ENCODE peak calls at places on chromosomes 6 and 20, in nine cellular contexts. P, V, L, U, Q, O, J, S and E are unnamed samples. For H3K9me3, the result is how much of the 10 kb centered on the place peaks cover.

GRCh38 chr20:13839421-13840092 is 54.7 kb downstream of the NDUFAF5 start:
- DNase-seq in P (no peak), O (no peak), V (no peak), S (no peak), J (no peak), U (no peak), Q (no peak), L (no peak), E (no peak)

GRCh38 chr6:136524936-136525413 is 25.2 kb downstream of the MAP7 start:
- DNase-seq in L (no peak), V (no peak), U (no peak), Q (no peak), P (no peak), S (no peak), O (no peak), J (no peak), E (no peak)

GRCh38 chr20:35617397-35618031 is 1.9 kb downstream of the SPAG4 start:
- DNase-seq in S (peak), P (no peak), O (no peak), U (peak), J (no peak), V (peak), Q (peak), L (peak), E (peak)

GRCh38 chr20:57399587-57400261 is 8.5 kb downstream of the RBM38 start:
- DNase-seq in U (no peak), Q (no peak), S (no peak), V (peak), P (no peak), L (peak), O (no peak), J (no peak), E (peak)

GRCh38 chr6:107419747-107420146 is 39.6 kb downstream of the PDSS2 start:
- DNase-seq in J (no peak), O (no peak), S (no peak), V (no peak), L (no peak), Q (no peak), U (no peak), P (no peak), E (no peak)

GRCh38 chr6:140046030-140046632 is 671.7 kb upstream of the CITED2 start:
- DNase-seq in S (no peak), L (no peak), P (no peak), O (no peak), U (no peak), V (no peak), Q (no peak), J (no peak), E (no peak)

GRCh38 chr20:47392015-47392720 is 35.7 kb upstream of the ZMYND8 start:
- DNase-seq in S (no peak), P (no peak), J (no peak), O (no peak), Q (peak), U (peak), L (no peak), V (no peak), E (no peak)

GRCh38 chr6:166786704-166787293 is 159.7 kb upstream of the RPS6KA2 start:
- DNase-seq in Q (peak), L (no peak), U (peak), O (no peak), S (peak), V (peak), P (no peak), J (no peak), E (no peak)

GRCh38 chr6:136470044-136470443 is 80.2 kb downstream of the MAP7 start:
- DNase-seq in L (no peak), V (no peak), J (no peak), Q (no peak), U (no peak), S (no peak), O (no peak), P (no peak), E (no peak)

GRCh38 chr20:7856756-7857155 is 83.5 kb downstream of the HAO1 start:
- DNase-seq in O (no peak), J (no peak), L (no peak), S (no peak), P (no peak), U (peak), Q (no peak), V (no peak), E (no peak)

GRCh38 chr6:38078671-38079070 is 259.1 kb downstream of the ZFAND3 start:
- DNase-seq in Q (peak), U (no peak), L (peak), V (no peak), P (no peak), J (no peak), S (no peak), O (no peak), E (no peak)

GRCh38 chr6:69791065-69791471 is 5.7 kb downstream of the LMBRD1 start:
- DNase-seq in V (no peak), J (no peak), L (no peak), P (no peak), S (peak), Q (no peak), U (no peak), O (no peak), E (no peak)

GRCh38 chr6:19410477-19410876 is 426.7 kb upstream of the ID4 start:
- DNase-seq in S (peak), P (no peak), L (no peak), J (no peak), U (no peak), O (no peak), V (no peak), Q (no peak), E (no peak)

GRCh38 chr6:11607381-11607780 is 69.8 kb downstream of the TMEM170B start:
- DNase-seq in P (no peak), V (no peak), S (peak), O (peak), J (no peak), L (no peak), Q (no peak), U (peak), E (no peak)

GRCh38 chr6:142322504-142323198 is 20.8 kb downstream of the ADGRG6 start:
- DNase-seq in J (no peak), L (no peak), O (no peak), S (no peak), V (no peak), U (no peak), P (no peak), Q (no peak), E (no peak)

GRCh38 chr6:132764370-132764769 is 6.7 kb upstream of the VNN2 start:
- DNase-seq in P (no peak), O (no peak), L (peak), S (peak), Q (no peak), J (no peak), U (peak), V (no peak), E (no peak)

GRCh38 chr6:125943528-125944433 is 12.8 kb upstream of the HINT3 start:
- DNase-seq in Q (no peak), S (no peak), J (no peak), L (no peak), O (no peak), V (no peak), U (no peak), P (no peak), E (no peak)

GRCh38 chr6:125947581-125947980 is 9.0 kb upstream of the HINT3 start:
- DNase-seq in Q (no peak), O (no peak), J (no peak), S (peak), V (no peak), P (no peak), U (peak), L (no peak), E (no peak)

GRCh38 chr6:125944434-125944816 is 12.1 kb upstream of the HINT3 start:
- DNase-seq in Q (peak), L (peak), P (no peak), U (peak), J (no peak), O (peak), V (no peak), S (peak), E (peak)

GRCh38 chr6:125944896-125945295 is 11.7 kb upstream of the HINT3 start:
- DNase-seq in S (no peak), Q (no peak), P (no peak), J (no peak), O (no peak), U (no peak), V (no peak), L (no peak), E (no peak)

DNA sequence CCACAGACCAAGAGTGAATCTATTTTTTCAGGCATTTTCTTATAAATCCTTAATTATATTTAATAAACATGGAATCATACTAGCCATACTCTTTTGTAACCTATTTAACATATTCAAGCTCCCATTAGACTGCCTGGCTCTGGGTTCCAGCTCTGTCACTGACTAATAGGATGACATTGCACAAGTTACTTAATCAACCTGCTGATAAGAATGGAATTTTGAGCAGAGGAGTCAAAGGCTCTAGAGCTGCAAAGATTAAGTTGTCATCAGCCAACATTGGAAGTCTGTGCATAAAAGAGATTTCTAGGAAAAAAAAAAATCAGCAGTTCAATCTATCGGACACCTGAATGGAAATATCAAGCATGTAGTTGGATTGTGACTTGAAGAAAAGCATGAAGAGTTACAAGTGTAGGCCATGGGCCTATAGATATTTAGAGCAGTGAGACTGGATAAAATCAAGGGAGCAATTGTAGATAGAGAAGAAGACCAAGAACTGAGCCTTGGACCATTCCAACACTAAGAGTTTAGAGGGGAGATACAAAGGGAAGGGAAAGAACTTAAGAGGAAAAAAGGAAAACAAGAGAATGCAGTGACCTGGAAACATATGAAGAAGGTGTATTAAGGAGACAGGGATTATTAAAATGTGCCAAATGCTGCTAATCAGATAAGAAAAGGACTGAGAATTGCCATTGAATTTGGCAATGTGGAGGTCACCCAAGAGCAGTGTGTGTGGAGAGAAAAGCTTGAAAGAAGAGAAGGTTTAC is 11.0 kb upstream of the HINT3 start:
- DNase-seq in V (no peak), U (peak), S (no peak), L (no peak), P (no peak), O (no peak), J (no peak), Q (peak), E (no peak)
- TF ChIP-seq POLR2A in V (no peak), U (no peak), S (no peak), L (no peak), P (no peak), O (no peak), J (no peak), Q (no peak), E (no peak)

DNA sequence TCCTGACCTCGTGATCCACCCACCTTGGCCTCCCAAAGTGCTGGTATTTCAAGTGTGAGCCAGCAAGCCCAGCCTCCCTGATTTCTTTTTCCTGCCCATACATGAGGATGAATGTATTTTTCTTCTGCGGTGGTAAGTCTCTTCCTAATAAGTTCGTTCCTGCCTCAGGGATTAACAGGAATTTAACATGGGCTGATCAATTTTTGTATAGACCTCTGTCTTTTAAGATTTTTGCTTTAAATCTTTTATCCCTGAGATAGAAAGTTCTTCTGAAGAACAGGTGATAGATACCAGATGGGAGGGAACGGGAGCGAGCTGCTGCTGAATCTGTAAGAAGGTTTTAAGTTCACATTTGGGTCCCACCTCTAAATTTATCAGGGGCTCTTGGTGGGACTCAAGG is 7.0 kb upstream of the ZNFX1 start:
- DNase-seq in S (no peak), O (no peak), L (no peak), J (no peak), U (no peak), V (no peak), P (no peak), Q (no peak), E (no peak)
- H3K9me3 ChIP-seq in S (under half), O (under half), L (under half), J (half or more), U (under half), V (under half), P (under half), Q (under half), E (under half)

DNA sequence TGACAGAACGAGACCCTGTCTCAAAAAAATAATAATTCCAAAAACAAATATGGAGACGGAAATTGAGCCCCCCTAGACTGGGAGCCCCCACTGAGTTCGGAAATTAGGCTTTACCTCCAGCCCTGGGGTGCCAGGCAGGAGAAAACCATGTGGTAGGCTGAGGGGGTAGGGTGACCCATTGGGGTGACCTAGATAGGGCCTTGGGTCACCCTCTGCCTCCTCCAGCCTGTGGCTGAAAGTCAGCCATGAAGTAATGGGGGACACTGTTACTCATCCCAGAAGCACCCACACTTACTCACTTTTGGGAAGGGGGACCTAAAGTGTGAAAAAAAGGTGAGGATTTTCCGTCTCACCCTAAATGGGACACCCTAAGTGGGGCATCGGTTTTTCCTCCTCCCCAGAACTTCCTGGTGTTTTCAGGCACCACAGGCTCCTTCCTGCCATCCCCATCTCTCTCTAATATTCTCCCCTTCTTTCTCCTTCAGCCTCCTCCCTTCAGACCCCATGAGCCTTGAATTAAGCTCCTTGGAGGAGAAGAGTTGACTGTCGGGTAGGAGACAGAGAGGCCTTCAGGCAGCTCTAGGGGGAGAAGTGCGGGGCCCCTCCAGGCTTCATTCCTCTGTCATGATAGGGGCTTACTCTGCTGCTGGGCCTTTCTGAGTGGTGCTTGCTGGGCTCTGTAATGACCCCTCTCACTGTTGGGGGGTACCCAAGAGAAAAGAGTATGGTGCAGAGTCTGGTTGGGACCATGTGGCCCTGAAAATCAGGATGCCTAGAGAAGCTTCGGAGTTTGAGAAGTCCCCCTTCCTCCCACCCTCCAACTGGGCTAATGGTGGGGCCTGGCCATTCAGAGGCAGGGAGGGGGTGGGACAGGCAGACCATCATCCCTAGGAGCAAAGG is 2.4 kb downstream of the LTB start:
- DNase-seq in O (no peak), P (no peak), L (no peak), Q (no peak), V (no peak), J (no peak), U (no peak), S (no peak), E (no peak)
- TF ChIP-seq POLR2A in O (no peak), P (no peak), L (no peak), Q (no peak), V (no peak), J (no peak), U (no peak), S (no peak), E (no peak)

GRCh38 chr20:56222201-56222600 is 26.3 kb upstream of the MC3R start:
- DNase-seq in V (no peak), O (no peak), S (no peak), P (no peak), Q (no peak), L (no peak), U (no peak), J (no peak), E (no peak)

GRCh38 chr20:56222945-56223344 is 25.6 kb upstream of the MC3R start:
- DNase-seq in O (no peak), U (no peak), V (no peak), S (no peak), L (no peak), Q (no peak), J (no peak), P (no peak), E (no peak)

GRCh38 chr20:56217820-56218219 is 30.7 kb upstream of the MC3R start:
- DNase-seq in J (no peak), O (no peak), L (no peak), V (no peak), S (no peak), U (no peak), Q (no peak), P (no peak), E (no peak)

GRCh38 chr20:56223352-56223751 is 25.2 kb upstream of the MC3R start:
- DNase-seq in V (no peak), Q (no peak), J (no peak), S (no peak), P (no peak), L (no peak), U (no peak), O (no peak), E (no peak)
- H3K9me3 ChIP-seq in V (under half), Q (under half), J (under half), S (under half), P (under half), L (under half), U (under half), O (under half), E (under half)

DNA sequence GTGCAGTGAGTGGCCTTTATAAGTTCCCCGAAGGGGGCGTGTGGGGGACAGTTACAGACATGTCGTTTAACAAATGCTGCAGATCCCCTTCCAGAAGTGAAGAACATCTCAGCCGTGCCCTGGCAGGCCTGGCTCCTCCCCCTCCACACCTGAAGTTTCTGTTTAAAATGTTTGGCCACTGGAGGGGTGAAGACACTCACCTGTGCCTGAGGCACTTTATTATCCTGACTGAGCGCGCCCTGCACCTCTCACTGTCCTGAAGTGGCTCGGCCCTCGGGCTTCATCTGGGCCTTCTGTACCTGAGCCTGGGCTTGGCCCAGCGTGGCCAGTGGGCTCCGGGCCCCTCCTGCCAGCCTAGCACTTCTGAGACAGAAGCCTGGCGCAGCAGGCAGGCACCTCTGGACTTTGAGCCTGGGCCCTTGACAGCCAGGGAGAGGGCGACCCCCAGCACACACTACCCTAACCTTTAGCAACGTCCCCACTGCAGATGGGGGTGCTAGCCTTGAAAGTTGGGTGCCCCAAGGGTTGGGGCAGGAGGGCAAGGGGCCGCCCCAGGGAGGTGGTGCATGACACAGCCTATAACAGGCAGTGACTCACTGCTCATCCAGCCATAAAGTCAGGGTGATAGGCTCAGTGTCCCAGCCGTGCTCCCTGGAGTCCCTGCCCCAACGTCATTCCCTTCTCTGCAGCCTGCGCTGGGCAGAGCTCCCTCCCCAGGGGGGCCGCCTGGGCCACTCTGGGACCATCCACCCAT is 13.6 kb upstream of the GATA5 start:
- DNase-seq in S (peak), L (no peak), P (no peak), U (no peak), V (no peak), O (no peak), J (no peak), Q (no peak), E (no peak)
- TF ChIP-seq POLR2A in S (no peak), L (no peak), P (no peak), U (no peak), V (no peak), O (no peak), J (no peak), Q (no peak), E (no peak)

GRCh38 chr6:111276335-111276734 is 189.0 kb downstream of the SLC16A10 start:
- DNase-seq in O (no peak), U (no peak), J (no peak), S (no peak), P (no peak), V (no peak), Q (peak), L (no peak), E (no peak)

GRCh38 chr6:111277819-111278218 is 190.5 kb downstream of the SLC16A10 start:
- DNase-seq in Q (no peak), P (no peak), S (no peak), J (no peak), L (no peak), U (no peak), O (no peak), V (no peak), E (no peak)

GRCh38 chr6:111278738-111279137 is 191.4 kb downstream of the SLC16A10 start:
- DNase-seq in V (no peak), Q (no peak), U (no peak), J (no peak), O (no peak), S (no peak), L (no peak), P (no peak), E (no peak)

GRCh38 chr6:111276736-111277135 is 189.4 kb downstream of the SLC16A10 start:
- DNase-seq in V (no peak), O (no peak), L (no peak), S (no peak), J (no peak), Q (no peak), P (no peak), U (no peak), E (no peak)

DNA sequence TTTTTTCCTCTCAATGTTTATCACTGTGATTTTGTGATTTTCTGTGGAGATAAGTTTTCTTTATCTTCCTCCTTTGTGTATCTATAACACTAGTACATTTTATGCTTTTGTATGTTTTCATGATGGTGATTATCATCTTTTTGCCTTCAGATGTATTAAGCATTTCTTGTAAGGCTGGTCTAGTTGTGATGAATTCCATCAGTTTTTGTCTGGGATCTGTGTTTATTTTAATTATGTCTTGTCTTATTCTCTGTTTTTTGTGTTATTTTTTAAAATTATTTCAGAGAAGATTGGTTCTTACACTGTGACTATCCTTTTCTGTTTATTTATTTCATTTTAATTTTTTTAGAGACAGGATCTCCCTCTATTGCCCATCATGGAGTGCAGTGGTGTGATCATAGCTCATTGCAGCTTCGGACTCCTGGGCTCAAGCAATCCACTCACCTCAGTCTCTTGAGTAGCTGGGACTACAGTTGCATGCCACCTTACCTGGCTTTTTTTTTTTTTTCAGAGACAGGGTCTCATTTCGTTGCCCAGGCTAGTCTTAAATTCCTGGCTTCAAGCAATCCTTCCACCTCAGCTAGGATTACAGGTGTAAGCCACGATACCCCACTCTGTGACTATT is 187.4 kb downstream of the SLC16A10 start:
- DNase-seq in L (no peak), S (no peak), Q (no peak), P (no peak), U (no peak), V (no peak), J (no peak), O (no peak), E (no peak)
- H3K9me3 ChIP-seq in L (under half), S (under half), Q (under half), P (under half), U (under half), V (under half), J (under half), O (under half), E (under half)